ENCODE peak calls at places on chromosomes 1 and 21, in eight cellular contexts. One of them, this sample, is unnamed.
A peak's percentile ranks its signal among the peaks of the same experiment; 100 is the strongest.

GRCh38 chr1:36443297-36443696 is 7.0 kb downstream of the OSCP1 start:
- DNase-seq in GM13977: no peak
- DNase-seq in endodermal cell: no peak
- DNase-seq in OCI-LY7: no peak
- DNase-seq in uterus: no peak
- DNase-seq in GM12865: no peak
- DNase-seq in thyroid gland: no peak
- DNase-seq in AG04450: no peak
- DNase-seq in this sample: no peak

GRCh38 chr1:236064674-236065508 is at the start of gene NID1:
- DNase-seq in uterus: peak; percentile 93
- DNase-seq in OCI-LY7: no peak
- DNase-seq in thyroid gland: peak; percentile 61
- DNase-seq in GM13977: peak; percentile 74
- DNase-seq in AG04450: no peak
- DNase-seq in endodermal cell: peak; percentile 93
- DNase-seq in GM12865: peak; percentile 25
- DNase-seq in this sample: peak; percentile 72

GRCh38 chr1:210541680-210542358 is 213.1 kb downstream of the HHAT start:
- DNase-seq in uterus: no peak
- DNase-seq in OCI-LY7: no peak
- DNase-seq in endodermal cell: peak; percentile 72
- DNase-seq in thyroid gland: no peak
- DNase-seq in GM12865: no peak
- DNase-seq in AG04450: no peak
- DNase-seq in GM13977: no peak
- DNase-seq in this sample: no peak

GRCh38 chr1:65717815-65718454 is 74.8 kb upstream of the PDE4B start:
- DNase-seq in GM13977: no peak
- DNase-seq in AG04450: peak; percentile 10
- DNase-seq in OCI-LY7: no peak
- DNase-seq in GM12865: peak; percentile 16
- DNase-seq in thyroid gland: no peak
- DNase-seq in endodermal cell: no peak
- DNase-seq in uterus: no peak
- DNase-seq in this sample: no peak

GRCh38 chr21:36460866-36461265 is 19.1 kb downstream of the CLDN14 start:
- DNase-seq in AG04450: no peak
- DNase-seq in endodermal cell: peak; percentile 43
- DNase-seq in uterus: no peak
- DNase-seq in GM12865: no peak
- DNase-seq in OCI-LY7: no peak
- DNase-seq in GM13977: no peak
- DNase-seq in thyroid gland: no peak
- DNase-seq in this sample: no peak

GRCh38 chr1:11862890-11863289 is 4.1 kb upstream of the NPPB start:
- DNase-seq in OCI-LY7: no peak
- DNase-seq in thyroid gland: no peak
- DNase-seq in uterus: no peak
- DNase-seq in AG04450: no peak
- DNase-seq in endodermal cell: no peak
- DNase-seq in GM12865: no peak
- DNase-seq in GM13977: no peak
- DNase-seq in this sample: no peak

GRCh38 chr1:46065405-46065804 is 67.0 kb downstream of the PIK3R3 start:
- DNase-seq in GM12865: peak; percentile 41
- DNase-seq in OCI-LY7: peak; percentile 38
- DNase-seq in GM13977: no peak
- DNase-seq in thyroid gland: no peak
- DNase-seq in AG04450: no peak
- DNase-seq in endodermal cell: no peak
- DNase-seq in uterus: no peak
- DNase-seq in this sample: no peak

GRCh38 chr1:67019600-67020136 is 34.3 kb downstream of the SLC35D1 start:
- DNase-seq in GM12865: no peak
- DNase-seq in endodermal cell: no peak
- DNase-seq in OCI-LY7: no peak
- DNase-seq in GM13977: no peak
- DNase-seq in thyroid gland: peak; percentile 33
- DNase-seq in AG04450: no peak
- DNase-seq in uterus: peak; percentile 20
- DNase-seq in this sample: no peak

GRCh38 chr1:6809461-6809860 is 24.2 kb downstream of the CAMTA1 start:
- DNase-seq in uterus: no peak
- DNase-seq in GM12865: no peak
- DNase-seq in endodermal cell: no peak
- DNase-seq in thyroid gland: no peak
- DNase-seq in AG04450: no peak
- DNase-seq in GM13977: no peak
- DNase-seq in OCI-LY7: no peak
- DNase-seq in this sample: no peak

GRCh38 chr21:38631676-38632075 is 133.4 kb upstream of the ERG start:
- DNase-seq in AG04450: no peak
- DNase-seq in endodermal cell: no peak
- DNase-seq in uterus: no peak
- DNase-seq in GM13977: no peak
- DNase-seq in thyroid gland: no peak
- DNase-seq in OCI-LY7: no peak
- DNase-seq in GM12865: no peak
- DNase-seq in this sample: no peak

GRCh38 chr1:110196917-110197782 is 13.0 kb upstream of the KCNC4 start:
- DNase-seq in GM13977: peak; percentile 90
- DNase-seq in AG04450: no peak
- DNase-seq in endodermal cell: peak; percentile 78
- DNase-seq in uterus: no peak
- DNase-seq in OCI-LY7: peak; percentile 67
- DNase-seq in GM12865: peak; percentile 62
- DNase-seq in thyroid gland: peak; percentile 18
- DNase-seq in this sample: peak; percentile 85

GRCh38 chr1:232533328-232533727 is 96.6 kb downstream of the SIPA1L2 start:
- DNase-seq in thyroid gland: no peak
- DNase-seq in GM12865: no peak
- DNase-seq in GM13977: no peak
- DNase-seq in AG04450: no peak
- DNase-seq in OCI-LY7: peak; percentile 45
- DNase-seq in endodermal cell: no peak
- DNase-seq in uterus: no peak
- DNase-seq in this sample: no peak

GRCh38 chr1:15157524-15158399 is 4.2 kb downstream of the TMEM51 start:
- DNase-seq in OCI-LY7: no peak
- DNase-seq in GM12865: no peak
- DNase-seq in AG04450: no peak
- DNase-seq in endodermal cell: no peak
- DNase-seq in GM13977: no peak
- DNase-seq in thyroid gland: no peak
- DNase-seq in uterus: no peak
- DNase-seq in this sample: no peak

GRCh38 chr1:185681034-185681633 is 53.1 kb upstream of the HMCN1 start:
- DNase-seq in uterus: no peak
- DNase-seq in endodermal cell: peak; percentile 67
- DNase-seq in GM12865: peak; percentile 60
- DNase-seq in AG04450: no peak
- DNase-seq in OCI-LY7: peak; percentile 36
- DNase-seq in GM13977: no peak
- DNase-seq in thyroid gland: no peak
- DNase-seq in this sample: peak; percentile 22

GRCh38 chr1:236051107-236051885 is 13.6 kb downstream of the NID1 start:
- DNase-seq in GM13977: no peak
- DNase-seq in uterus: no peak
- DNase-seq in GM12865: no peak
- DNase-seq in AG04450: no peak
- DNase-seq in endodermal cell: peak; percentile 65
- DNase-seq in thyroid gland: no peak
- DNase-seq in OCI-LY7: no peak
- DNase-seq in this sample: no peak

GRCh38 chr1:63713627-63714481 is 60.0 kb upstream of the ROR1 start:
- DNase-seq in thyroid gland: no peak
- DNase-seq in GM13977: no peak
- DNase-seq in uterus: no peak
- DNase-seq in endodermal cell: peak; percentile 59
- DNase-seq in OCI-LY7: no peak
- DNase-seq in AG04450: peak; percentile 55
- DNase-seq in GM12865: peak; percentile 10
- DNase-seq in this sample: no peak

GRCh38 chr1:115314111-115314510 is 23.9 kb downstream of the NGF start:
- DNase-seq in AG04450: no peak
- DNase-seq in uterus: no peak
- DNase-seq in GM12865: no peak
- DNase-seq in endodermal cell: no peak
- DNase-seq in OCI-LY7: no peak
- DNase-seq in GM13977: no peak
- DNase-seq in thyroid gland: no peak
- DNase-seq in this sample: no peak

GRCh38 chr1:44947060-44947773 is 39.2 kb downstream of the EIF2B3 start:
- DNase-seq in AG04450: peak; percentile 57
- DNase-seq in GM12865: no peak
- DNase-seq in uterus: peak; percentile 37
- DNase-seq in OCI-LY7: no peak
- DNase-seq in thyroid gland: peak; percentile 69
- DNase-seq in GM13977: no peak
- DNase-seq in endodermal cell: no peak
- DNase-seq in this sample: no peak

GRCh38 chr1:51897699-51898031 is 19.1 kb upstream of the NRDC start:
- DNase-seq in GM13977: no peak
- DNase-seq in thyroid gland: no peak
- DNase-seq in GM12865: no peak
- DNase-seq in OCI-LY7: no peak
- DNase-seq in AG04450: peak; percentile 85
- DNase-seq in endodermal cell: no peak
- DNase-seq in uterus: no peak
- DNase-seq in this sample: no peak

GRCh38 chr1:154730251-154730650 is 122.3 kb upstream of the ADAR start:
- DNase-seq in uterus: no peak
- DNase-seq in AG04450: no peak
- DNase-seq in OCI-LY7: no peak
- DNase-seq in GM13977: no peak
- DNase-seq in endodermal cell: no peak
- DNase-seq in GM12865: no peak
- DNase-seq in thyroid gland: no peak
- DNase-seq in this sample: no peak

DNA sequence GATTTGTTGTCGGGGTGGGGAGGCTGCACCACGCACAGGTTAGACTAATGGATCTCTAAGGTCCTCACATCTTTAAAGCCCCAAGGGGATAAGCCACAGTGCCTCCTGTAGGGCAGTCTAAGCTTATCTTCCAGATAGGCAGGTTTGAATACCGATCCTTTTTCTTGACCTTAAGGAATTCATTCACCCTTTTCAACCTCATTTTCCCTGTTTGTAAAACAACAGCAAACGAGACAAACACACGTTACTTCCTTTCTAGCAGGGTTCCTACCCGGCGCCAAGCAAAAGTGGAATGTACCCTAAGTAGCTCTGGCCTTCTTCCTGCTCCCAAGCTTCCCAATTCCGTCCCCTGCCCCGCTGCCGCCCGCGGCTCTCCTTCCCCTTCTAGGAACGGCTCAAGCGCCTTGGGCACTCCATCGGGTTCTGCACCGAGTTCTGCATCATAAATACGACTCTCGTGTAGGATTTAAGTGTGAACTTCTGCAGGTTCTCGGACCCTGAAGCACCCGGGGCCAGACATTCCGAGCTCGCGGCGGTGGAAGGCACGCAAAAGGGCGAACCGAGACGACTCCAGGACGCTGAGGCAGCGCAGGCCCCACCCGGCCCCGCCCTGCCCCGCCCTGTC is 548 bp upstream of the CDC20 start:
- DNase-seq in AG04450: no peak
- DNase-seq in GM13977: peak; percentile 76
- DNase-seq in endodermal cell: no peak
- DNase-seq in uterus: no peak
- DNase-seq in thyroid gland: peak; percentile 21
- DNase-seq in GM12865: peak; percentile 76
- DNase-seq in OCI-LY7: peak; percentile 60
- DNase-seq in this sample: peak; percentile 73
- TF ChIP-seq CTCF in AG04450: peak; percentile 56
- TF ChIP-seq CTCF in GM13977: peak; percentile 65
- TF ChIP-seq CTCF in endodermal cell: peak; percentile 78
- TF ChIP-seq CTCF in uterus: no peak
- TF ChIP-seq CTCF in thyroid gland: no peak
- TF ChIP-seq CTCF in GM12865: peak; percentile 45
- TF ChIP-seq CTCF in OCI-LY7: peak; percentile 72
- TF ChIP-seq CTCF in this sample: peak; percentile 40

GRCh38 chr1:151165738-151166505 is at the start of the genes LYSMD1 and SCNM1:
- DNase-seq in GM12865: peak; percentile 99
- DNase-seq in AG04450: peak; percentile 98
- DNase-seq in OCI-LY7: peak; percentile 99
- DNase-seq in uterus: peak; percentile 96
- DNase-seq in GM13977: peak; percentile 92
- DNase-seq in endodermal cell: peak; percentile 99
- DNase-seq in thyroid gland: peak; percentile 98
- DNase-seq in this sample: peak; percentile 91
- TF ChIP-seq CTCF in GM12865: no peak
- TF ChIP-seq CTCF in AG04450: no peak
- TF ChIP-seq CTCF in OCI-LY7: no peak
- TF ChIP-seq CTCF in uterus: peak; percentile 3
- TF ChIP-seq CTCF in GM13977: no peak
- TF ChIP-seq CTCF in endodermal cell: no peak
- TF ChIP-seq CTCF in thyroid gland: no peak
- TF ChIP-seq CTCF in this sample: no peak

DNA sequence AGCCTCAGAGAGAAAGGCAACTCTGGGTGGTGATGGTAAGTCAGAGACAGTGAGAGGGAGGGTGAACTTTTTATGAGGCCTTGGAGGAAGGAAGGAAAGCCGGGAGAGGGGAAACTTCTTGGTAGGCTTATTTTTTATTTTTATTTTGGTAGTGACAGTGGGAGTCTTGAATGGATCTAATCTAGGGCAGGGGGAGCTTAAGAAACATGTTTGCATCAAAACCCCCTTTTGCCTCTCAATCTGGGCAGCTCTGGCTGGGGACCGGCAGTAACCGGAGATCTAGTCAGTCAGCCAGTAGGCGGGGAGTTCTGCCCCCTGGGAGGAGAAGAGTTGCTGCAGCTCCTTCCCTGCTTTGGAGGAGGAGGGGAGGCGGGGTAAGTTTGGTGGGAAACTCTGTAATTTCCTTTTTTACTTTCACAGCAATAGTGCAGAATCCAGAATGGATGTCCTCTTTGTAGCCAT is at the start of gene C1orf54:
- DNase-seq in uterus: peak; percentile 48
- DNase-seq in endodermal cell: peak; percentile 90
- DNase-seq in OCI-LY7: no peak
- DNase-seq in AG04450: no peak
- DNase-seq in GM13977: no peak
- DNase-seq in GM12865: peak; percentile 67
- DNase-seq in thyroid gland: no peak
- DNase-seq in this sample: no peak
- TF ChIP-seq CTCF in uterus: no peak
- TF ChIP-seq CTCF in endodermal cell: peak; percentile 51
- TF ChIP-seq CTCF in OCI-LY7: no peak
- TF ChIP-seq CTCF in AG04450: peak; percentile 48
- TF ChIP-seq CTCF in GM13977: no peak
- TF ChIP-seq CTCF in GM12865: no peak
- TF ChIP-seq CTCF in thyroid gland: no peak
- TF ChIP-seq CTCF in this sample: no peak

DNA sequence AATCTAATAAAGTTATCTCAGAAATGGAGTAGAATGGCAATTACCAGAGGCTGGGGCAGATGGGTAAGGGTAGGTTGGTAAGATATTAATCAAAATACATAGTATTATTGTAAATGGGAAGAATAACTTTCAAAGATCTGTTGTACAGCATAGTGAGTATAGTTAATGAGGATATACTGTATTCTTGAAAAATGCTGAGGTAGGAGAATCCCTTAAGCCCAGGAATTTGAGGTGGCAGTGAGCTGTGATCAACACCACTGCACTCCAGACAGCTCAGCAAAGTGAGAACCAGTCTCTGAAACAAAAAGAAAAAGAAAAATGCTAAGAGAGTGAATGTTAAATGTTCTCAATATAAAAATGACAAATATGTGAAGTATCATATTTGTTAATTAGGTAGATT is 1033.7 kb downstream of the KCNT2 start:
- DNase-seq in endodermal cell: no peak
- DNase-seq in thyroid gland: no peak
- DNase-seq in GM12865: no peak
- DNase-seq in uterus: no peak
- DNase-seq in GM13977: no peak
- DNase-seq in AG04450: no peak
- DNase-seq in OCI-LY7: no peak
- DNase-seq in this sample: no peak
- TF ChIP-seq CTCF in endodermal cell: no peak
- TF ChIP-seq CTCF in thyroid gland: no peak
- TF ChIP-seq CTCF in GM12865: no peak
- TF ChIP-seq CTCF in uterus: no peak
- TF ChIP-seq CTCF in GM13977: no peak
- TF ChIP-seq CTCF in AG04450: no peak
- TF ChIP-seq CTCF in OCI-LY7: no peak
- TF ChIP-seq CTCF in this sample: no peak